ENCODE peak calls at places on chromosome 14, in six cellular contexts. Y, Q, H, L, Z and U are unnamed samples.

GRCh38 chr14:106268013-106268727 is 741.8 kb downstream of the TMEM121 start:
- DNase-seq in L (peak; percentile 48), Y (peak; percentile 79), H (no peak), Q (no peak), Z (no peak), U (peak; percentile 39)

GRCh38 chr14:51342226-51342625 is 102.2 kb downstream of the TMX1 start:
- DNase-seq in Y (no peak), H (no peak), L (no peak), Z (no peak), Q (peak; percentile 26), U (no peak)

GRCh38 chr14:53938126-53938671 is 18.4 kb downstream of the BMP4 start:
- DNase-seq in Y (no peak), Z (no peak), H (no peak), Q (peak; percentile 42), L (no peak), U (no peak)

GRCh38 chr14:103627073-103628025 is 1.7 kb upstream of the KLC1 start:
- DNase-seq in L (no peak), Z (no peak), H (no peak), Y (no peak), Q (no peak), U (no peak)

GRCh38 chr14:39827901-39828655 is 395.8 kb upstream of the FBXO33 start:
- DNase-seq in L (no peak), H (no peak), Q (no peak), Z (no peak), Y (no peak), U (no peak)

GRCh38 chr14:50091240-50091914 is 25.0 kb downstream of the VCPKMT start:
- DNase-seq in Z (no peak), Q (no peak), Y (no peak), L (no peak), H (no peak), U (no peak)

GRCh38 chr14:57362356-57362755 is 28.0 kb upstream of the NAA30 start:
- DNase-seq in Z (no peak), Q (peak; percentile 94), Y (no peak), L (no peak), H (no peak), U (no peak)

GRCh38 chr14:96207686-96208085 is 3.0 kb downstream of the BDKRB2 start:
- DNase-seq in Q (no peak), Y (no peak), Z (no peak), L (no peak), H (no peak), U (no peak)

GRCh38 chr14:101783260-101784016 is 21.9 kb downstream of the PPP2R5C start:
- DNase-seq in L (no peak), Y (no peak), H (no peak), Z (peak; percentile 31), Q (no peak), U (no peak)

GRCh38 chr14:75156901-75157300 is 19.5 kb downstream of the TMED10 start:
- DNase-seq in H (no peak), Z (no peak), L (no peak), Y (no peak), Q (no peak), U (peak; percentile 3)

GRCh38 chr14:76644875-76645518 is 116.3 kb upstream of the VASH1 start:
- DNase-seq in H (no peak), Y (no peak), Z (peak; percentile 19), Q (peak; percentile 41), L (no peak), U (no peak)

GRCh38 chr14:37466003-37466622 is 128.9 kb downstream of the FOXA1 start:
- DNase-seq in H (no peak), L (no peak), Z (no peak), Q (no peak), Y (no peak), U (no peak)

GRCh38 chr14:102784892-102785597 is 7.8 kb downstream of the TRAF3 start:
- DNase-seq in Y (no peak), Q (no peak), Z (no peak), H (no peak), L (no peak), U (no peak)

GRCh38 chr14:55372423-55372822 is 39.2 kb downstream of the ATG14 start:
- DNase-seq in Q (no peak), Y (no peak), L (no peak), H (no peak), Z (no peak), U (no peak)

GRCh38 chr14:53306926-53307325 is 153.8 kb upstream of the DDHD1 start:
- DNase-seq in Y (no peak), H (no peak), L (no peak), Q (no peak), Z (no peak), U (no peak)

GRCh38 chr14:95500772-95501401 is 15.6 kb downstream of the SYNE3 start:
- DNase-seq in Z (no peak), Q (peak; percentile 73), L (no peak), H (no peak), Y (no peak), U (no peak)

GRCh38 chr14:75279739-75280447 is 1.3 kb downstream of the FOS start:
- DNase-seq in Z (no peak), H (peak; percentile 78), Y (peak; percentile 37), L (peak; percentile 22), Q (no peak), U (peak; percentile 29)

GRCh38 chr14:24857277-24857676 is 192.7 kb downstream of the STXBP6 start:
- DNase-seq in Q (no peak), Y (no peak), Z (no peak), L (no peak), H (no peak), U (no peak)

GRCh38 chr14:29528889-29529288 is 398.8 kb downstream of the PRKD1 start:
- DNase-seq in Y (no peak), Z (no peak), H (no peak), Q (no peak), L (no peak), U (no peak)

GRCh38 chr14:92465353-92466067 is 48.1 kb upstream of the RIN3 start:
- DNase-seq in Z (no peak), Q (no peak), H (peak; percentile 32), Y (no peak), L (no peak), U (no peak)

GRCh38 chr14:79294506-79294905 is 916.8 kb downstream of the DIO2 start:
- DNase-seq in Q (no peak), Z (no peak), H (no peak), L (no peak), Y (no peak), U (no peak)

GRCh38 chr14:92960706-92961566 is 38.0 kb downstream of the CHGA start:
- DNase-seq in L (no peak), H (no peak), Z (no peak), Q (no peak), Y (no peak), U (no peak)

GRCh38 chr14:99556134-99556791 is 47.7 kb downstream of the CCDC85C start:
- DNase-seq in Q (no peak), H (no peak), L (no peak), Z (no peak), Y (no peak), U (no peak)

GRCh38 chr14:99561827-99562226 is 42.2 kb downstream of the CCDC85C start:
- DNase-seq in H (no peak), Q (no peak), Y (no peak), Z (no peak), L (no peak), U (no peak)

GRCh38 chr14:99560403-99560802 is 43.6 kb downstream of the CCDC85C start:
- DNase-seq in Z (no peak), Q (no peak), H (no peak), L (no peak), Y (no peak), U (no peak)

GRCh38 chr14:99560946-99561683 is 42.9 kb downstream of the CCDC85C start:
- DNase-seq in Q (no peak), H (no peak), L (no peak), Y (no peak), Z (peak; percentile 58), U (no peak)

DNA sequence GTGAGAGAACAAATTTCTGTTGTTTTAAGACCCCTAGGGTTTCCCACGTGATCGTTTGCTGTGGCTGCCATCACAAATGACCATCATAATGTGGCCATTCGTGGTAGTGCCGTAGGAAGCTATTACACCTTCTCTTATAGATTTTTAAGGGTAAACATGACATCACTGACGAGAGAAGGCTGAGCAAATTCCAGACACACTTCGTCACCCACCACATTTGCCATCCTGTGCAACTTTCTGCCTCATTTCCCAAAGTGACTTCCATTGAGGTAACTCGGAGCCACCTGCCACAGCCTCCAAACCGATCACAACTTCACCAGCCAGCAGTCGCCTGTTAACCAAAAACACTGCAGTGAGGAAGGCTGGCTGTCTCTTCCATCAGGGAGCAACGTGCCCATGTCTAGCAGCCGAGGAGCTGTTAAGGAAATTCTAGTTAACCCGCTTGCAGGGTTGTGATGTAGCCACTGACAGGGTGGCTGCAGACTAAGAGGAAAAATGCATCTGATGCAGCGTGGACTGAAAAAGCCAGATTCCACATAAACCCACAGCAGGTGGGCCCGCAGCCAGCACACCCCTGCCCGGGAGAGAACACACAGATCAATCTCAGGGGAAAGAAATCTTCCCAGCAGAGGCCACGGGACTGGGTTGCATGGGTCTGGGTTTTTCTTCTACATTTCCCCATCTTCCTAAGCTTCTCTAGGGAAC is 44.6 kb downstream of the CCDC85C start:
- DNase-seq in Q (no peak), Y (no peak), Z (no peak), L (no peak), H (no peak), U (no peak)
- H3K27ac ChIP-seq in Q (no peak overlapping the region), Y (no peak overlapping the region), Z (no peak overlapping the region), L (no peak overlapping the region), H (no peak overlapping the region), U (no peak overlapping the region)

GRCh38 chr14:89814126-89814525 is 140.4 kb downstream of the EFCAB11 start:
- DNase-seq in H (no peak), L (no peak), Y (no peak), Q (no peak), Z (no peak), U (no peak)
- H3K4me3 ChIP-seq in H (no peak overlapping the region), L (no peak overlapping the region), Y (no peak overlapping the region), Q (no peak overlapping the region), Z (no peak overlapping the region), U (no peak overlapping the region)

DNA sequence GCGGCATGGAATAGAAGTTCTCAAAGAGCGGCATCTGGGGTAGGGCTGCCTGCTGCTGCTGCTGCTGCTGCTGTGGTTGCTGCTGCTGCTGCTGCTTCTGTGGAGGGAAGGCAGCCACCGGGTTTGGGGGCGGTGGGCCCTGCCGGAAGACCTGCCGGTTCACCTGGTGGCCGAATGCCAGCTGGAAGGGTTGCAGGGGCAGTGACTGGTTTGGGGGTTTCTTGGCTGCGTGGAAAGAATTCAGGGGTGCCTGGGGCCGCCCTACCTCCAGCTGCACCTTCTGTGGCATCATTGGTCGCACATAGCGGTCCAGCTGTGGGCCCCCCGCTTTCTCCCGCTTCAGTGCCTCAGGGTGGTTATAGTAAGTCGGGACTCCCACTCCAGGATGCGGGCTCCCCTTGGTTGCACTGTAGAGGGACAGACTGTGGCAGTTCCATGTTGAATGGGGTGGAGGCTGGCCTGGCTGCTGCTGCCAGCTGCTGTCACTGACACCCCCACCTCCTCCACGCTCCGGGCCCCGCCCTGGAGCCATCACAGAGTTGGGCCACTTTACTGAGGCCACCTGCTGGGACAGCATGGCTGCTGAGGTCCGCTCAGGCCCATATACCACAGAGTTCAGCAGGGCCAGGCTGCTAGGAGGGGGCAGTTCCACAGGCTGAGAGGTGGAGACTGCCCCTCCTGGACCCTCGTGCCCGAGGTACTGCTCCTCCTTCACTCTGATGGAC is 25.2 kb upstream of the PNMA1 start:
- DNase-seq in Z (no peak), Y (no peak), H (no peak), L (no peak), Q (no peak), U (no peak)
- H3K27ac ChIP-seq in Z (peak overlapping the region; percentile 84), Y (no peak overlapping the region), H (peak overlapping the region; percentile 89), L (no peak overlapping the region), Q (peak overlapping the region; percentile 96), U (peak overlapping the region; percentile 80)

DNA sequence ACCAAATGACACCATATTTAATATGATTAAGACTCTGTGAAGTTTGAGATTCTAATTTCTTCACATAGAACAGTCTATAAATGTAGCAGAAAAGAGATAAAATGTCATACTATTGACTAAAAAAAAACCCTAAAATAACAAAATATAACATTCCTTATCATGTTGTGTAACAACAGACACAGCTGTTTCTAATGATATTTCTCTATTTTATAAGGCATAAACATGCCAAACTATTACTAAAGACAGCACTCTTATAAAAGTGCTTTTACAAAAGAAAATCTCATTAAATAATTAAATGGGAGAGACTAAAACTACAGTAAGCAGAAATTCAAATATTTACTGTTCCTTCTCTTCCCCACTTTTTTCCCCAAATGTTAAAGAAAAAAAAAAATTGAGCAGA is 49.4 kb downstream of the NOVA1 start:
- DNase-seq in Y (no peak), Z (no peak), Q (no peak), H (no peak), L (no peak), U (no peak)
- H3K4me3 ChIP-seq in Y (no peak overlapping the region), Z (no peak overlapping the region), Q (no peak overlapping the region), H (no peak overlapping the region), L (no peak overlapping the region), U (no peak overlapping the region)